ENCODE peak calls at places on chromosomes 1 and 21, in four cellular contexts. R is right cardiac atrium, N is body of pancreas, J is pancreas. B is an unnamed sample.
A peak's percentile ranks its signal among the peaks of the same experiment; 100 is the strongest.

GRCh38 chr1:35714921-35715567 is 3.6 kb downstream of the C1orf216 start:
- ATAC-seq in N (no peak), R (no peak), J (no peak), B (no peak)

GRCh38 chr1:171850951-171851350 is 9.7 kb downstream of the DNM3 start:
- ATAC-seq in J (peak; percentile 50), N (no peak), R (no peak), B (no peak)

GRCh38 chr1:80217377-80217986 is 1211.0 kb upstream of the ADGRL4 start:
- ATAC-seq in R (no peak), J (peak; percentile 81), N (peak; percentile 55), B (no peak)

GRCh38 chr1:54565113-54565501 is 17.1 kb downstream of the ACOT11 start:
- ATAC-seq in N (no peak), J (no peak), R (no peak), B (no peak)

GRCh38 chr1:21278898-21279819 is 11.1 kb downstream of the ECE1 start:
- ATAC-seq in R (peak; percentile 62), J (no peak), N (peak; percentile 17), B (no peak)

GRCh38 chr21:41119901-41120300 is 48.1 kb upstream of the BACE2 start:
- ATAC-seq in J (no peak), R (no peak), N (no peak), B (no peak)

GRCh38 chr1:56385314-56385713 is 194.0 kb downstream of the PLPP3 start:
- ATAC-seq in N (no peak), J (no peak), R (no peak), B (no peak)

GRCh38 chr1:78787554-78787953 is 137.9 kb downstream of the IFI44 start:
- ATAC-seq in N (no peak), R (no peak), J (no peak), B (no peak)

GRCh38 chr1:156485984-156486383 is 14.6 kb downstream of the MEF2D start:
- ATAC-seq in J (no peak), R (no peak), N (no peak), B (no peak)

GRCh38 chr1:81505831-81506230 is 294.9 kb upstream of the ADGRL2 start:
- ATAC-seq in R (no peak), J (no peak), N (no peak), B (no peak)

GRCh38 chr1:151165281-151165737 is 393 bp downstream of the LYSMD1 start:
- ATAC-seq in N (peak; percentile 25), J (peak; percentile 53), R (peak; percentile 72), B (peak; percentile 68)

GRCh38 chr1:6646499-6647148 is 22.0 kb downstream of the THAP3 start:
- ATAC-seq in N (peak; percentile 69), J (peak; percentile 85), R (peak; percentile 58), B (peak; percentile 64)

GRCh38 chr1:37795340-37796110 is 1.9 kb downstream of the MANEAL start:
- ATAC-seq in R (peak; percentile 72), J (peak; percentile 85), N (peak; percentile 54), B (peak; percentile 45)

GRCh38 chr1:111467805-111468716 is 5.7 kb upstream of the C1orf162 start:
- ATAC-seq in N (no peak), R (no peak), J (peak; percentile 71), B (no peak)

GRCh38 chr1:84348240-84348555 is 46.7 kb downstream of the SAMD13 start:
- ATAC-seq in R (no peak), N (peak; percentile 12), J (peak; percentile 50), B (no peak)

GRCh38 chr21:28397040-28397439 is 595.6 kb downstream of the LTN1 start:
- ATAC-seq in R (no peak), N (no peak), J (no peak), B (no peak)

GRCh38 chr1:214441119-214441518 is 110.3 kb downstream of the PTPN14 start:
- ATAC-seq in R (no peak), N (no peak), J (no peak), B (no peak)

GRCh38 chr21:34892196-34892595 is 156.9 kb downstream of the RUNX1 start:
- ATAC-seq in R (no peak), N (no peak), J (no peak), B (no peak)

GRCh38 chr1:28913786-28914227 is 562 bp upstream of the EPB41 start:
- ATAC-seq in R (no peak), N (no peak), J (peak; percentile 6), B (no peak)

GRCh38 chr21:16571594-16571993 is 841.8 kb downstream of the USP25 start:
- ATAC-seq in N (no peak), J (no peak), R (no peak), B (no peak)

GRCh38 chr21:31429500-31429899 is 85.4 kb upstream of the TIAM1 start:
- ATAC-seq in J (no peak), N (no peak), R (no peak), B (peak; percentile 36)

GRCh38 chr1:63668298-63668697 is 75.1 kb downstream of the PGM1 start:
- ATAC-seq in J (no peak), N (no peak), R (no peak), B (no peak)

GRCh38 chr1:10586125-10586524 is 111.4 kb downstream of the PEX14 start:
- ATAC-seq in J (no peak), N (no peak), R (no peak), B (no peak)

GRCh38 chr1:93716974-93717373 is 35.3 kb upstream of the BCAR3 start:
- ATAC-seq in J (no peak), N (no peak), R (no peak), B (no peak)

GRCh38 chr1:244099258-244099930 is 48.3 kb downstream of the ZBTB18 start:
- ATAC-seq in J (no peak), N (no peak), R (no peak), B (no peak)

GRCh38 chr1:92975551-92976232 is 14.4 kb upstream of the DIPK1A start:
- ATAC-seq in R (no peak), N (no peak), J (no peak), B (no peak)

GRCh38 chr21:28283652-28284490 is 708.8 kb downstream of the LTN1 start:
- ATAC-seq in N (peak; percentile 87), R (peak; percentile 98), J (peak; percentile 92), B (peak; percentile 43)

GRCh38 chr1:70256664-70257063 is 35.5 kb downstream of the SRSF11 start:
- ATAC-seq in N (no peak), R (peak; percentile 46), J (no peak), B (no peak)

GRCh38 chr1:174726167-174726879 is 273.4 kb upstream of the CACYBP start:
- ATAC-seq in R (no peak), N (no peak), J (no peak), B (no peak)

GRCh38 chr21:28160378-28160777 is 832.3 kb downstream of the LTN1 start:
- ATAC-seq in J (peak; percentile 16), N (no peak), R (peak; percentile 26), B (peak; percentile 71)

GRCh38 chr1:117372863-117373412 is 5.7 kb downstream of the MAN1A2 start:
- ATAC-seq in R (no peak), N (no peak), J (no peak), B (no peak)

GRCh38 chr1:33237579-33237978 is 18.7 kb upstream of the ZNF362 start:
- ATAC-seq in J (no peak), N (no peak), R (no peak), B (no peak)

GRCh38 chr1:50393522-50394120 is 29.6 kb downstream of the DMRTA2 start:
- ATAC-seq in R (no peak), J (no peak), N (no peak), B (no peak)

GRCh38 chr1:46298387-46298786 is 5.0 kb downstream of the LRRC41 start:
- ATAC-seq in N (no peak), J (no peak), R (no peak), B (no peak)

GRCh38 chr1:211469938-211470529 is 21.9 kb downstream of the RD3 start:
- ATAC-seq in N (peak; percentile 96), J (peak; percentile 98), R (peak; percentile 91), B (peak; percentile 84)
- H3K27ac ChIP-seq in N (peak overlapping the region; percentile 56), J (no peak overlapping the region), R (no peak overlapping the region), B (peak overlapping the region; percentile 1)

GRCh38 chr1:180168786-180169640 is 14.3 kb downstream of the QSOX1 start:
- ATAC-seq in R (peak; percentile 15), N (peak; percentile 62), J (peak; percentile 76), B (no peak)

GRCh38 chr1:180169641-180170155 is 15.0 kb downstream of the QSOX1 start:
- ATAC-seq in R (peak; percentile 11), J (no peak), N (no peak), B (no peak)

GRCh38 chr1:180167021-180167701 is 12.5 kb downstream of the QSOX1 start:
- ATAC-seq in N (peak; percentile 16), J (peak; percentile 2), R (peak; percentile 61), B (peak; percentile 53)

GRCh38 chr1:180166436-180166800 is 11.7 kb downstream of the QSOX1 start:
- ATAC-seq in N (no peak), J (no peak), R (no peak), B (no peak)

DNA sequence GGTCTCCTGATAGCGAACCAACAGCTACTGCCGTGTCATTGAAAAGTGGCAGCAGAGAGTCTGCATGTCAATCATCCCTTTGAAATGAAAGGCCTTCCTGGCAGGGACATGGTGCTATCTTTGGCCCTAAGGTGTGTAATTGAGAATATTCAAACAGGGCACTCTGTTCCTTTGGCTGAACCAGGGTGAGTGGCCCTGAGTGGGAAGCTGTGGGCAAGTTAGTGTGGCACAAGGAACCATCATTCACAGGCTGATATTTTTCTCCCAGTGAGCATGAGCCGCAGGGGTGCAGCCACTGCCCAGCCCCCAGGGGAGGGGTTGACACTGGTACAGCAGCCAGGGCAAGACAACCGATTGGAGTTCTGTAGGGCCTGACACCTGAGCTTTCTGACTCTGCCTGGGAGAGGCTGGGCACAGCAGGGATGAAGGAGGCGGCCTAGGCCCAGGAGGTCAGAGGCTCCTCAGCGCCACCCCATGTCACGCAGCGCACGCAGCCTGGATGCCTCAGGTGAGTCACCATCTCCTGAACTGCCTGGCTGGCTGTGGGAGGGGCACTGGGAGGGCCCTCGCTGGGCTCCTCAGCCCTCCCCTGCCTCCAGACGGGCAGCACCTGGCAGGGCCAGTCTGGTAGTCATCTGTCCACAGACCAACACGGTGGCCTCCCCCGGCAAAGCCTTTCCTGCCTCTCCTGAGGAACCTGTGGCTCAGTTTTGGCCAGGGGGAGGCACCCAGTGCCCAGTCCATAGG is 13.2 kb downstream of the QSOX1 start:
- ATAC-seq in J (peak; percentile 94), R (peak; percentile 49), N (peak; percentile 89), B (no peak)
- H3K4me1 ChIP-seq in J (peaks cover 39% of the 10 kb centered on the region), R (peaks cover 32% of the 10 kb centered on the region), N (peaks cover 62% of the 10 kb centered on the region), B (peaks cover 34% of the 10 kb centered on the region)

DNA sequence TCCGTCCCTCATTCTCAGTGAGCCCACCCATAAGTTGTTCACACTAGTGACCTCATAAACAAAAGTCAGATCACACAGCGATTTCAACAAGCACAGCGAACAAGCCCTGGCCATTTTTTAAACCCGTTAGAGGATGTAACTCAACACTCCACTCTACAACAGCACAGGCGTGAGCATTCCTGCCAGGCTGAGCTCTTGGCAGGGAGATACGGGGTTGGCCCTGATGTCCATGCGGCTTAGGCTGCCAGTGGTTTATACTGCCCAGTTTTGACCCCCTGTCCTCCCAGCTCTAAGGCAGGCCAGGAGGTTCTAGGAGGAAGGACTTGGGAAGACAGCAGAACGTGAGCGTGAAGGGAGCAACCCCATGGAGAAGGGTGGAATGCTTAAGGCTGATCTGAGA is 35.0 kb downstream of the PARP1 start:
- ATAC-seq in N (no peak), J (no peak), R (peak; percentile 78), B (no peak)
- H3K27ac ChIP-seq in N (no peak overlapping the region), J (no peak overlapping the region), R (peak overlapping the region; percentile 40), B (no peak overlapping the region)

GRCh38 chr1:163162281-163162937 is 40.3 kb downstream of the RGS5 start:
- ATAC-seq in N (no peak), J (no peak), R (no peak), B (no peak)

GRCh38 chr1:163161841-163162240 is 40.9 kb downstream of the RGS5 start:
- ATAC-seq in R (no peak), J (no peak), N (no peak), B (no peak)

GRCh38 chr1:163161337-163161736 is 41.4 kb downstream of the RGS5 start:
- ATAC-seq in J (no peak), R (no peak), N (no peak), B (no peak)

GRCh38 chr1:163165119-163165518 is 37.6 kb downstream of the RGS5 start:
- ATAC-seq in R (no peak), J (no peak), N (no peak), B (no peak)

GRCh38 chr1:163163861-163164582 is 38.7 kb downstream of the RGS5 start:
- ATAC-seq in J (peak; percentile 13), N (peak; percentile 58), R (no peak), B (no peak)
- H3K4me1 ChIP-seq in J (no peaks in the 10 kb centered on the region), N (no peaks in the 10 kb centered on the region), R (no peaks in the 10 kb centered on the region), B (no peaks in the 10 kb centered on the region)